ENCODE peak calls at places on chromosome 10, in seven cellular contexts. One of them, this sample, is unnamed.

GRCh38 chr10:100006241-100006886 is 3.4 kb downstream of the DNMBP start:
- DNase-seq in IMR-90: peak
- DNase-seq in H1: no peak
- DNase-seq in HepG2: peak
- DNase-seq in GM12878: peak
- DNase-seq in K562: no peak
- DNase-seq in A549: peak
- DNase-seq in this sample: no peak

GRCh38 chr10:99709480-99710229 is 22.3 kb downstream of the COX15 start:
- DNase-seq in H1: no peak
- DNase-seq in K562: peak
- DNase-seq in HepG2: no peak
- DNase-seq in GM12878: peak
- DNase-seq in A549: no peak
- DNase-seq in IMR-90: peak
- DNase-seq in this sample: no peak

GRCh38 chr10:100697070-100697469 is 48.3 kb upstream of the PAX2 start:
- DNase-seq in H1: no peak
- DNase-seq in K562: no peak
- DNase-seq in HepG2: peak
- DNase-seq in A549: peak
- DNase-seq in GM12878: no peak
- DNase-seq in IMR-90: peak
- DNase-seq in this sample: no peak

GRCh38 chr10:100775866-100776265 is 30.5 kb downstream of the PAX2 start:
- DNase-seq in H1: no peak
- DNase-seq in K562: no peak
- DNase-seq in HepG2: no peak
- DNase-seq in A549: no peak
- DNase-seq in GM12878: no peak
- DNase-seq in IMR-90: no peak
- DNase-seq in this sample: no peak

GRCh38 chr10:22317771-22318565 is 1.8 kb downstream of the COMMD3 start:
- DNase-seq in GM12878: no peak
- DNase-seq in HepG2: no peak
- DNase-seq in IMR-90: no peak
- DNase-seq in A549: no peak
- DNase-seq in H1: no peak
- DNase-seq in K562: no peak
- DNase-seq in this sample: no peak

GRCh38 chr10:58545427-58545826 is 32.8 kb downstream of the BICC1 start:
- DNase-seq in IMR-90: no peak
- DNase-seq in K562: no peak
- DNase-seq in GM12878: no peak
- DNase-seq in A549: no peak
- DNase-seq in HepG2: no peak
- DNase-seq in H1: no peak
- DNase-seq in this sample: no peak

GRCh38 chr10:80599424-80599847 is 61.7 kb downstream of the SH2D4B start:
- DNase-seq in HepG2: peak
- DNase-seq in H1: peak
- DNase-seq in A549: peak
- DNase-seq in K562: peak
- DNase-seq in GM12878: peak
- DNase-seq in IMR-90: peak
- DNase-seq in this sample: peak

GRCh38 chr10:125011926-125012705 is 70.2 kb downstream of the ZRANB1 start:
- DNase-seq in IMR-90: no peak
- DNase-seq in HepG2: no peak
- DNase-seq in A549: no peak
- DNase-seq in GM12878: no peak
- DNase-seq in H1: no peak
- DNase-seq in K562: no peak
- DNase-seq in this sample: no peak

GRCh38 chr10:48469516-48470020 is 135.3 kb downstream of the ARHGAP22 start:
- DNase-seq in GM12878: no peak
- DNase-seq in A549: no peak
- DNase-seq in IMR-90: no peak
- DNase-seq in HepG2: no peak
- DNase-seq in K562: no peak
- DNase-seq in H1: peak
- DNase-seq in this sample: peak

GRCh38 chr10:75191821-75192568 is 18.6 kb upstream of the VDAC2 start:
- DNase-seq in HepG2: peak
- DNase-seq in H1: no peak
- DNase-seq in K562: peak
- DNase-seq in IMR-90: peak
- DNase-seq in A549: peak
- DNase-seq in GM12878: no peak
- DNase-seq in this sample: no peak

GRCh38 chr10:11353229-11353896 is 258.1 kb downstream of the USP6NL start:
- DNase-seq in H1: no peak
- DNase-seq in GM12878: no peak
- DNase-seq in K562: no peak
- DNase-seq in A549: no peak
- DNase-seq in HepG2: no peak
- DNase-seq in IMR-90: no peak
- DNase-seq in this sample: no peak

GRCh38 chr10:126598009-126598408 is 72.5 kb downstream of the C10orf90 start:
- DNase-seq in A549: peak
- DNase-seq in K562: peak
- DNase-seq in IMR-90: peak
- DNase-seq in H1: peak
- DNase-seq in GM12878: no peak
- DNase-seq in HepG2: peak
- DNase-seq in this sample: peak

GRCh38 chr10:70657036-70657435 is 15.3 kb upstream of the ADAMTS14 start:
- DNase-seq in K562: no peak
- DNase-seq in H1: no peak
- DNase-seq in HepG2: no peak
- DNase-seq in GM12878: no peak
- DNase-seq in A549: no peak
- DNase-seq in IMR-90: peak
- DNase-seq in this sample: no peak

GRCh38 chr10:70655316-70655715 is 17.0 kb upstream of the ADAMTS14 start:
- DNase-seq in A549: no peak
- DNase-seq in H1: no peak
- DNase-seq in GM12878: no peak
- DNase-seq in IMR-90: no peak
- DNase-seq in K562: no peak
- DNase-seq in HepG2: no peak
- DNase-seq in this sample: no peak

GRCh38 chr10:70652761-70653657 is 19.3 kb upstream of the ADAMTS14 start:
- DNase-seq in H1: no peak
- DNase-seq in IMR-90: peak
- DNase-seq in K562: peak
- DNase-seq in GM12878: no peak
- DNase-seq in HepG2: no peak
- DNase-seq in A549: no peak
- DNase-seq in this sample: peak

GRCh38 chr10:70658582-70659136 is 13.6 kb upstream of the ADAMTS14 start:
- DNase-seq in K562: no peak
- DNase-seq in A549: no peak
- DNase-seq in IMR-90: no peak
- DNase-seq in H1: no peak
- DNase-seq in HepG2: no peak
- DNase-seq in GM12878: no peak
- DNase-seq in this sample: no peak

GRCh38 chr10:70656489-70656888 is 15.8 kb upstream of the ADAMTS14 start:
- DNase-seq in GM12878: peak
- DNase-seq in H1: no peak
- DNase-seq in HepG2: no peak
- DNase-seq in K562: peak
- DNase-seq in A549: no peak
- DNase-seq in IMR-90: peak
- DNase-seq in this sample: no peak
- TF ChIP-seq RFX5 in GM12878: no peak
- TF ChIP-seq RFX5 in H1: no peak
- TF ChIP-seq RFX5 in HepG2: no peak
- TF ChIP-seq RFX5 in K562: no peak
- TF ChIP-seq RFX5 in A549: no peak
- TF ChIP-seq RFX5 in IMR-90: no peak
- TF ChIP-seq RFX5 in this sample: no peak

DNA sequence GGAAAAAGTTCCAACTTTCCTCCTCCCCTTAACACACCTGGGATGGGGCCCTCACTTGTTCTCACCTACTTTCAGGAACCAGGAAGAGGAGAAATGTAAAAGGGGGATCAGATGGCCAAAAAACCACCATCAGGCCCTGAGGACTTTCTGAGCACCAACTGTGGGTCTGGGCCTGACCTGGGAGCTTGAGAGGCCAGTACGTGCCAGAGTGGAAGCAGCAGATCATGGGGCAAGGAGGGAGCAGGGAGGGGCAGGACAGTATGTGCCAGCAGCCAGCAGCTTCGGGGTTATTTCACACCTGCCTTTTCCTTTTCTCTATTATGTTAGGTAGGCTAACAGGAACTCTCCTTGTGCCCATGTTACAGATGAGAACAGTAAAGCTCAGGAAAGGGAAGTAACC is 118.8 kb upstream of the UNC5B start:
- DNase-seq in IMR-90: no peak
- DNase-seq in K562: no peak
- DNase-seq in A549: no peak
- DNase-seq in HepG2: no peak
- DNase-seq in GM12878: no peak
- DNase-seq in H1: peak
- DNase-seq in this sample: no peak
- TF ChIP-seq RFX5 in IMR-90: no peak
- TF ChIP-seq RFX5 in K562: no peak
- TF ChIP-seq RFX5 in A549: no peak
- TF ChIP-seq RFX5 in HepG2: no peak
- TF ChIP-seq RFX5 in GM12878: no peak
- TF ChIP-seq RFX5 in H1: no peak
- TF ChIP-seq RFX5 in this sample: no peak

GRCh38 chr10:114103286-114103685 is 59.6 kb downstream of the ADRB1 start:
- DNase-seq in H1: no peak
- DNase-seq in A549: peak
- DNase-seq in GM12878: peak
- DNase-seq in K562: no peak
- DNase-seq in IMR-90: peak
- DNase-seq in HepG2: peak
- DNase-seq in this sample: peak
- TF ChIP-seq RFX5 in H1: no peak
- TF ChIP-seq RFX5 in A549: no peak
- TF ChIP-seq RFX5 in GM12878: no peak
- TF ChIP-seq RFX5 in K562: no peak
- TF ChIP-seq RFX5 in IMR-90: no peak
- TF ChIP-seq RFX5 in HepG2: no peak
- TF ChIP-seq RFX5 in this sample: no peak

DNA sequence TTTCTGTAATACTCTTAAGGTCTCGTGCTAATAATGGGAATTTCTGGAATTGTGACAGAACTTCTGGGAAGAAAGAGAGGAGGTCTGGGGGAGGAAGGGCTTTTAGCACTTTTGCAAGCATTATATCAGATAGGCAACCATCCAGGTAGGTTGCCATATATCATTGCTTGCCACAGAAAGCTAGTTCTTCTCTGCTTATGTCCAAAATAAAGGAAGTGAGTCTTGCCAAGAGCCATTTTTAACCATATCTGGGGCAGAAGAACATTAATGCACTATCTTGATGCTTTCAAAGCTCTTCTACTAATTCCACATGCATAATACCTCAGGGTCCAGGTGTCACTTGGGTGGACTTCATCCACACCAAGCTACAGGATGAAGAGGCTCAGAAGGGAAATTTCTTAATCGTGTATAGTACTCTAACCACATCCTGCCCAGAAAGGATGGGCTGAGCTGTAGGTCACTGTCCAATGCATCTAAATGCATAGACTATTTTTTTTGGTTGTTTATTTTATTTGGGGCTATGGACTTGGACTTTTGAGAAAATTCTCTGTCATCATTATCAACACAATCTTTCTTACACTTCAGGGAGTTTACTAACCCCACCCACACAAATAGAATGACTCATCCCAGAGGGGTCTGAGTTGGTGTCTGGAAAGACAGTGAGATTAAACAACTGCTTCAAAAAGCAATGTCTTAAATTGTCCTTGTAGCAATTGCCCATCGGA is 68.9 kb upstream of the ADO start:
- DNase-seq in H1: no peak
- DNase-seq in GM12878: peak
- DNase-seq in IMR-90: peak
- DNase-seq in K562: peak
- DNase-seq in A549: no peak
- DNase-seq in HepG2: no peak
- DNase-seq in this sample: no peak
- TF ChIP-seq RFX5 in H1: no peak
- TF ChIP-seq RFX5 in GM12878: no peak
- TF ChIP-seq RFX5 in IMR-90: no peak
- TF ChIP-seq RFX5 in K562: no peak
- TF ChIP-seq RFX5 in A549: no peak
- TF ChIP-seq RFX5 in HepG2: no peak
- TF ChIP-seq RFX5 in this sample: no peak

DNA sequence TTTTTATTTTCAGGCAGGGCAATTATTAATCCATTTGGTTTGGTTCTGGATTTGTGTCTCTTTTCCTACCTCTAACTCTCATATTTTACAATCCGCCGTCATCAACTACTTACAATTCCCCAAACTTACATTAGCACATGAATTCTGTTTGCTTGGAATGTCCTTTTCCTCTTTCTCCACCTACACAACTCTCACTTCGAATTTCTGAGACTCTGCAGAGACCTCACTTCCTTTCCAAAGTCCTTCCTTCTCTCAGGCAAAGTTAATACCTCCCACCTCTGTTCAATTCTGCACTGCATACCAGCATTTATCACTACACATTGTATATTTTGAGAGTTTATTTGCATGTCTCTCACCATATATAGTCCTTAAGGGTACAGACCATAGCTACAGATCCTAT is 122.7 kb upstream of the LRRTM3 start:
- DNase-seq in A549: no peak
- DNase-seq in IMR-90: no peak
- DNase-seq in GM12878: no peak
- DNase-seq in H1: no peak
- DNase-seq in K562: no peak
- DNase-seq in HepG2: no peak
- DNase-seq in this sample: no peak
- TF ChIP-seq RFX5 in A549: no peak
- TF ChIP-seq RFX5 in IMR-90: no peak
- TF ChIP-seq RFX5 in GM12878: no peak
- TF ChIP-seq RFX5 in H1: no peak
- TF ChIP-seq RFX5 in K562: no peak
- TF ChIP-seq RFX5 in HepG2: no peak
- TF ChIP-seq RFX5 in this sample: no peak